ENCODE peak calls at places on chromosomes 4 and X, in five cellular contexts. One of them, this sample, is unnamed.

GRCh38 chr4:47674173-47674572 is 163.7 kb downstream of the CORIN start:
- DNase-seq in COR-L47: no peak
- DNase-seq in fibroblast of mammary gland: no peak
- DNase-seq in hypothalamus: no peak
- DNase-seq in KBM-7: no peak
- DNase-seq in this sample: no peak

GRCh38 chrX:57918750-57919436 is 8.6 kb upstream of the ZXDA start:
- DNase-seq in COR-L47: no peak
- DNase-seq in hypothalamus: peak
- DNase-seq in fibroblast of mammary gland: peak
- DNase-seq in KBM-7: peak
- DNase-seq in this sample: peak

GRCh38 chr4:68342139-68342538 is 7.8 kb downstream of the YTHDC1 start:
- DNase-seq in COR-L47: peak
- DNase-seq in hypothalamus: no peak
- DNase-seq in KBM-7: peak
- DNase-seq in fibroblast of mammary gland: peak
- DNase-seq in this sample: no peak

GRCh38 chr4:185370291-185370690 is 25.4 kb downstream of the LRP2BP start:
- DNase-seq in COR-L47: no peak
- DNase-seq in fibroblast of mammary gland: no peak
- DNase-seq in KBM-7: no peak
- DNase-seq in hypothalamus: no peak
- DNase-seq in this sample: no peak

GRCh38 chrX:35166023-35166422 is 223.4 kb downstream of the FAM47B start:
- DNase-seq in KBM-7: no peak
- DNase-seq in hypothalamus: no peak
- DNase-seq in COR-L47: no peak
- DNase-seq in fibroblast of mammary gland: no peak
- DNase-seq in this sample: no peak

GRCh38 chrX:21383546-21383945 is 9.3 kb downstream of the CNKSR2 start:
- DNase-seq in COR-L47: no peak
- DNase-seq in hypothalamus: no peak
- DNase-seq in fibroblast of mammary gland: peak
- DNase-seq in KBM-7: no peak
- DNase-seq in this sample: no peak

GRCh38 chrX:132986556-132986955 is 28.1 kb upstream of the HS6ST2 start:
- DNase-seq in KBM-7: no peak
- DNase-seq in COR-L47: no peak
- DNase-seq in fibroblast of mammary gland: no peak
- DNase-seq in hypothalamus: no peak
- DNase-seq in this sample: no peak

GRCh38 chrX:56788717-56789122 is 59.7 kb downstream of the NBDY start:
- DNase-seq in COR-L47: no peak
- DNase-seq in KBM-7: no peak
- DNase-seq in hypothalamus: no peak
- DNase-seq in fibroblast of mammary gland: peak
- DNase-seq in this sample: no peak

GRCh38 chr4:76850010-76850441 is 47.9 kb downstream of the SOWAHB start:
- DNase-seq in KBM-7: no peak
- DNase-seq in fibroblast of mammary gland: peak
- DNase-seq in COR-L47: no peak
- DNase-seq in hypothalamus: no peak
- DNase-seq in this sample: no peak

GRCh38 chr4:158906073-158906472 is 137.2 kb downstream of the FNIP2 start:
- DNase-seq in COR-L47: no peak
- DNase-seq in hypothalamus: no peak
- DNase-seq in fibroblast of mammary gland: no peak
- DNase-seq in KBM-7: peak
- DNase-seq in this sample: no peak

GRCh38 chr4:178271386-178271785 is 829.1 kb upstream of the AGA start:
- DNase-seq in fibroblast of mammary gland: no peak
- DNase-seq in KBM-7: no peak
- DNase-seq in COR-L47: no peak
- DNase-seq in hypothalamus: no peak
- DNase-seq in this sample: no peak

GRCh38 chr4:70954032-70954431 is 39.4 kb upstream of the DCK start:
- DNase-seq in hypothalamus: no peak
- DNase-seq in COR-L47: no peak
- DNase-seq in KBM-7: no peak
- DNase-seq in fibroblast of mammary gland: peak
- DNase-seq in this sample: no peak